ENCODE peak calls at places on chromosomes 7 and 10, in four cellular contexts. I is endothelial cell, M is A549, P is cardiac muscle cell. F is an unnamed sample.
A peak's percentile ranks its signal among the peaks of the same experiment; 100 is the strongest.

GRCh38 chr7:47470567-47471357 is 111.1 kb downstream of the TNS3 start:
- DNase-seq in I (no peak), M (peak; percentile 76), P (no peak), F (no peak)

GRCh38 chr7:85866540-85866939 is 679.7 kb upstream of the SEMA3D start:
- DNase-seq in I (no peak), M (no peak), P (no peak), F (no peak)

GRCh38 chr10:132714096-132714721 is 71.7 kb downstream of the NKX6-2 start:
- DNase-seq in I (peak; percentile 56), M (no peak), P (no peak), F (peak; percentile 41)

GRCh38 chr7:64879097-64879730 is 23.9 kb upstream of the ZNF273 start:
- DNase-seq in I (peak; percentile 1), M (no peak), P (no peak), F (no peak)

GRCh38 chr7:44959433-44959951 is 19.3 kb downstream of the MYO1G start:
- DNase-seq in I (no peak), M (no peak), P (no peak), F (no peak)

GRCh38 chr10:23031318-23031717 is 64.1 kb upstream of the MSRB2 start:
- DNase-seq in I (no peak), M (no peak), P (no peak), F (no peak)

GRCh38 chr7:64869121-64869725 is 33.9 kb upstream of the ZNF273 start:
- DNase-seq in I (no peak), M (no peak), P (no peak), F (no peak)

GRCh38 chr7:116741625-116742316 is 69.8 kb downstream of the MET start:
- DNase-seq in I (no peak), M (no peak), P (no peak), F (no peak)

GRCh38 chr10:93386496-93387369 is 95.4 kb downstream of the MYOF start:
- DNase-seq in I (no peak), M (no peak), P (peak; percentile 39), F (peak; percentile 57)

GRCh38 chr10:35565602-35566061 is 39.5 kb upstream of the GJD4 start:
- DNase-seq in I (no peak), M (no peak), P (peak; percentile 20), F (no peak)

GRCh38 chr10:48215148-48215982 is 59.1 kb downstream of the FRMPD2 start:
- DNase-seq in I (peak; percentile 66), M (peak; percentile 19), P (peak; percentile 57), F (no peak)

GRCh38 chr7:92456241-92456640 is 9.0 kb downstream of the GATAD1 start:
- DNase-seq in I (no peak), M (no peak), P (no peak), F (no peak)

GRCh38 chr7:117993377-117994003 is 120.2 kb upstream of the CTTNBP2 start:
- DNase-seq in I (peak; percentile 54), M (peak; percentile 43), P (peak; percentile 1), F (no peak)

DNA sequence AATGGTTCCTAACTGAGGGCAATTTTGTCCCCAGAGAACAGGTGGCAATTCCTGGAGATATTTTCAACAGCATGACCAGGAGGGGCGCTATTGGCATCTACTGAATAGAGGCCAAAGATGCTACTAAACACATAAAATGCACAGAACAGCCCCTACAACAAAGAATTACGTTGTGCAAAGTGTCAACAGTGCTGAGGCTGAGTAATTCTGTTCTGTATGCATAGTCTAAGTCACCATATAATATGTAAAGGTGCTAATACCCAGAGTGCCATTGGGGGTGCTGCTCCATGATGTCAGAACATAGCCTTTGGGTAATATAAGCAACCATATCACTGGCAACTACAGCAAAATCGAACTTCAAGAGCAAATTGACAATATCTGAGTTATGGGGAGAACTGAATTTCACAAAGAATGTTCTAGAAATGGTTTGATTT is 213.3 kb upstream of the PHYHIPL start:
- DNase-seq in I (peak; percentile 40), M (no peak), P (no peak), F (no peak)
- TF ChIP-seq CTCF in I (peak; percentile 58), M (peak; percentile 17), P (peak; percentile 33), F (no peak)

DNA sequence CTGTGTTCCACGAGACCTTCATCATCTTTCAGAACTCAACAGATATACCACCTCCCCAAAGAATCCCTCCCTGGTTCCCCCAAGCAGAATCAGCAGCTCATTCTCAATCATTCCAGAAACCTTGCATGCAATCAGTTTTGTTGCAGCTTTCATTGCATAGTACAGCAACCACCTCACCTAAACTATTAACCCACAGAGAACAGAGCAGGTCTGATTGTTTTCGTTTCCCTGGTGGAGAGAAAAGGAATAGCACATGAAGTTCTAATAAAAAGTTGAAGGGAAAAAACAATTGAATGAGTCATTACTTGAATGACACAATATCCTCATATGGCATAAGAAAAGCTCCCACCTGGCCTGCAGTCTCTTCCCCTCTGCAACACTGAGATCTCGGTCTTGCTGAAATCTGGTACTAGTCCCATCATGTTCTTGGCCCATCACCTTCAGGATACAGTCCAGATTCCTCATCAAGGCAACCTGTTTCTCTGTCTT is 147.1 kb upstream of the GDF10 start:
- DNase-seq in I (no peak), M (peak; percentile 33), P (peak; percentile 36), F (no peak)
- TF ChIP-seq CTCF in I (peak; percentile 72), M (no peak), P (peak; percentile 47), F (peak; percentile 33)

GRCh38 chr10:113523628-113524027 is 29.2 kb upstream of the HABP2 start:
- DNase-seq in I (no peak), M (no peak), P (no peak), F (no peak)

GRCh38 chr10:113525713-113526112 is 27.1 kb upstream of the HABP2 start:
- DNase-seq in I (no peak), M (no peak), P (no peak), F (no peak)

GRCh38 chr10:113523071-113523470 is 29.8 kb upstream of the HABP2 start:
- DNase-seq in I (no peak), M (no peak), P (peak; percentile 26), F (no peak)

GRCh38 chr10:113524539-113525490 is 28.0 kb upstream of the HABP2 start:
- DNase-seq in I (no peak), M (no peak), P (peak; percentile 23), F (no peak)

DNA sequence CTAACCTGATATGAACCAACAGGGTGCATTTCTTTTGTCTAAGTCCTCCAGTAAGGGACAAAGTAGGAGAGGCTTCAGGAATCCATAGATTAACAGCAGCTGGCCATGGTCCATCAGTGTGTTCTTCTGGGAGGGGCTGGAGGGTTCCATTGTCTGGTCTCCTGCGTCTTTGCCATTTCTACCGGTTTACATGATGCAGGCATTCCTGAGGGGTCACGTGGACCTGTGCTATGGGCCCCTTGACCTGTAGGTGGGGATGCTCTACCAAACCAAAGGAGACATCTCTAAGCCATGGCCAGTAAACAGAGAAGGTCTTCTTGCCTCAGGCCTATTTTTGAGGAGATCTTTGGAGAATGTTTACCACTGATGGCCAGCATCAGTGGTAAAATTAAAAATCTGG is 28.7 kb upstream of the HABP2 start:
- DNase-seq in I (no peak), M (no peak), P (no peak), F (no peak)
- TF ChIP-seq CTCF in I (no peak), M (no peak), P (no peak), F (no peak)

GRCh38 chr10:2839081-2839725 is 228.1 kb upstream of the PFKP start:
- DNase-seq in I (peak; percentile 64), M (peak; percentile 56), P (peak; percentile 4), F (peak; percentile 55)
- TF ChIP-seq CTCF in I (peak; percentile 74), M (peak; percentile 50), P (peak; percentile 33), F (peak; percentile 63)

DNA sequence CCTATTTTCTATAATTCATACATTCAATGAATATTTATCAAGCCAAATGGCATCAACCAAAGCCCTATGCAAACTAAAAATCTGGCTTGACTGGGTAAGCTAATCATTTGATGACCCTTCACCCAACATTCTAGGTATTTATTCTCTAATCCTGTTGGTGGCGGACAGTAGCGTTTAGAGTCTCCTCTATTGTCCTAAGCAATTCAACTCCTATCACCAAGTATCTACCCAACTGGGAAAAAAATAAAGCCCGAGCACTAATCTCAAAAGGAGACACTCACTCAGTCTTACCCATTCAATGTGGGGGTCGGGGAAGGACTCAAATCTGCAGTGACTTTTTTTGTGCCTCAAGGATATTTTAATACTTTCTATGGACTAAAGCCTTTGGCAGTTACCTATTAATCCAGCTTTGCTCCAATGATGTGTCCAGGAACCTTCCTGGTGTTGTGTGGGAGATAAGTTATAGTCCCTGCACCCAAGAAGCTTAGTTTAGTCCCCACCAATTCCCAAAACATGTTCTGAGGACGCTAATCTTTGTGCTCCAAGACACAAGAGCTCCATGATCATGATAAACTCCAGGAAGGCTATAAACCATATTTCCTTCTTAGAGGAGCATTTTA is 30.6 kb downstream of the DNMBP start:
- DNase-seq in I (no peak), M (no peak), P (no peak), F (no peak)
- TF ChIP-seq CTCF in I (no peak), M (no peak), P (no peak), F (no peak)

GRCh38 chr10:86523348-86523747 is 1.8 kb upstream of the WAPL start:
- DNase-seq in I (no peak), M (peak; percentile 54), P (no peak), F (no peak)
- TF ChIP-seq CTCF in I (no peak), M (peak; percentile 18), P (peak; percentile 20), F (peak; percentile 20)